ENCODE peak calls at places on chromosomes 5 and 9, in four cellular contexts. One of them, this sample, is unnamed.
A peak's percentile ranks its signal among the peaks of the same experiment; 100 is the strongest.

GRCh38 chr5:4108690-4109089 is 513.1 kb downstream of the IRX1 start:
- DNase-seq in PC-3: no peak
- DNase-seq in left ventricle myocardium inferior: no peak
- DNase-seq in CD8-positive, alpha-beta memory T cell: no peak
- DNase-seq in this sample: no peak

GRCh38 chr5:125485003-125485641 is 738.7 kb upstream of the ZNF608 start:
- DNase-seq in CD8-positive, alpha-beta memory T cell: no peak
- DNase-seq in left ventricle myocardium inferior: no peak
- DNase-seq in PC-3: peak; percentile 87
- DNase-seq in this sample: peak; percentile 38

GRCh38 chr9:33307067-33307466 is 16.8 kb downstream of the NFX1 start:
- DNase-seq in left ventricle myocardium inferior: no peak
- DNase-seq in PC-3: no peak
- DNase-seq in CD8-positive, alpha-beta memory T cell: no peak
- DNase-seq in this sample: no peak

GRCh38 chr9:31608413-31608812 is 776.0 kb upstream of the ACO1 start:
- DNase-seq in CD8-positive, alpha-beta memory T cell: no peak
- DNase-seq in PC-3: peak; percentile 12
- DNase-seq in left ventricle myocardium inferior: no peak
- DNase-seq in this sample: peak; percentile 19

GRCh38 chr5:74080157-74080556 is 454.2 kb downstream of the ARHGEF28 start:
- DNase-seq in CD8-positive, alpha-beta memory T cell: no peak
- DNase-seq in left ventricle myocardium inferior: no peak
- DNase-seq in PC-3: no peak
- DNase-seq in this sample: no peak

GRCh38 chr5:180557201-180557809 is 34.0 kb downstream of the SCGB3A1 start:
- DNase-seq in left ventricle myocardium inferior: no peak
- DNase-seq in CD8-positive, alpha-beta memory T cell: no peak
- DNase-seq in PC-3: peak; percentile 7
- DNase-seq in this sample: no peak

GRCh38 chr9:76893395-76893932 is 12.4 kb downstream of the PRUNE2 start:
- DNase-seq in left ventricle myocardium inferior: no peak
- DNase-seq in CD8-positive, alpha-beta memory T cell: no peak
- DNase-seq in PC-3: no peak
- DNase-seq in this sample: no peak

GRCh38 chr5:77398458-77398857 is 93.7 kb downstream of the WDR41 start:
- DNase-seq in left ventricle myocardium inferior: no peak
- DNase-seq in CD8-positive, alpha-beta memory T cell: no peak
- DNase-seq in PC-3: no peak
- DNase-seq in this sample: no peak

GRCh38 chr5:29005386-29005785 is 1967.0 kb upstream of the CDH9 start:
- DNase-seq in PC-3: peak; percentile 44
- DNase-seq in left ventricle myocardium inferior: no peak
- DNase-seq in CD8-positive, alpha-beta memory T cell: no peak
- DNase-seq in this sample: no peak

GRCh38 chr9:101536938-101537337 is 3.3 kb downstream of the RNF20 start:
- DNase-seq in PC-3: peak; percentile 17
- DNase-seq in CD8-positive, alpha-beta memory T cell: no peak
- DNase-seq in left ventricle myocardium inferior: no peak
- DNase-seq in this sample: peak; percentile 10

GRCh38 chr9:90851444-90851843 is 49.8 kb downstream of the SYK start:
- DNase-seq in left ventricle myocardium inferior: no peak
- DNase-seq in CD8-positive, alpha-beta memory T cell: no peak
- DNase-seq in PC-3: no peak
- DNase-seq in this sample: peak; percentile 83

GRCh38 chr5:128038641-128039040 is 44.9 kb upstream of the SLC12A2 start:
- DNase-seq in PC-3: peak; percentile 79
- DNase-seq in CD8-positive, alpha-beta memory T cell: no peak
- DNase-seq in left ventricle myocardium inferior: no peak
- DNase-seq in this sample: peak; percentile 77

GRCh38 chr9:81116340-81117207 is 572.8 kb downstream of the TLE1 start:
- DNase-seq in PC-3: peak; percentile 8
- DNase-seq in left ventricle myocardium inferior: no peak
- DNase-seq in CD8-positive, alpha-beta memory T cell: no peak
- DNase-seq in this sample: no peak

GRCh38 chr9:130373679-130374325 is 71.0 kb upstream of the ASS1 start:
- DNase-seq in CD8-positive, alpha-beta memory T cell: no peak
- DNase-seq in PC-3: no peak
- DNase-seq in left ventricle myocardium inferior: no peak
- DNase-seq in this sample: no peak

GRCh38 chr5:122846051-122846567 is 696 bp downstream of the SNX24 start:
- DNase-seq in CD8-positive, alpha-beta memory T cell: no peak
- DNase-seq in PC-3: peak; percentile 89
- DNase-seq in left ventricle myocardium inferior: no peak
- DNase-seq in this sample: peak; percentile 84

GRCh38 chr5:76638466-76638865 is 15.3 kb upstream of the F2RL2 start:
- DNase-seq in left ventricle myocardium inferior: no peak
- DNase-seq in PC-3: no peak
- DNase-seq in CD8-positive, alpha-beta memory T cell: no peak
- DNase-seq in this sample: no peak

GRCh38 chr9:15246688-15247087 is 60.3 kb downstream of the TTC39B start:
- DNase-seq in CD8-positive, alpha-beta memory T cell: no peak
- DNase-seq in left ventricle myocardium inferior: no peak
- DNase-seq in PC-3: peak; percentile 66
- DNase-seq in this sample: peak; percentile 59

GRCh38 chr5:58923355-58923754 is 340.5 kb downstream of the RAB3C start:
- DNase-seq in CD8-positive, alpha-beta memory T cell: no peak
- DNase-seq in PC-3: no peak
- DNase-seq in left ventricle myocardium inferior: no peak
- DNase-seq in this sample: no peak

GRCh38 chr5:161863259-161863658 is 15.3 kb downstream of the GABRA1 start:
- DNase-seq in left ventricle myocardium inferior: no peak
- DNase-seq in PC-3: no peak
- DNase-seq in CD8-positive, alpha-beta memory T cell: no peak
- DNase-seq in this sample: no peak

GRCh38 chr9:84136119-84136868 is 155.7 kb downstream of the RMI1 start:
- DNase-seq in PC-3: peak; percentile 72
- DNase-seq in CD8-positive, alpha-beta memory T cell: no peak
- DNase-seq in left ventricle myocardium inferior: no peak
- DNase-seq in this sample: no peak

GRCh38 chr9:114742947-114743346 is 61.0 kb upstream of the TEX48 start:
- DNase-seq in CD8-positive, alpha-beta memory T cell: no peak
- DNase-seq in left ventricle myocardium inferior: no peak
- DNase-seq in PC-3: peak; percentile 61
- DNase-seq in this sample: no peak

GRCh38 chr9:114745879-114746550 is 59.8 kb downstream of the TNFSF15 start:
- DNase-seq in CD8-positive, alpha-beta memory T cell: no peak
- DNase-seq in left ventricle myocardium inferior: no peak
- DNase-seq in PC-3: no peak
- DNase-seq in this sample: no peak

GRCh38 chr9:114746591-114746990 is 59.2 kb downstream of the TNFSF15 start:
- DNase-seq in PC-3: no peak
- DNase-seq in CD8-positive, alpha-beta memory T cell: no peak
- DNase-seq in left ventricle myocardium inferior: no peak
- DNase-seq in this sample: no peak

GRCh38 chr9:114743446-114743845 is 61.5 kb upstream of the TEX48 start:
- DNase-seq in PC-3: no peak
- DNase-seq in CD8-positive, alpha-beta memory T cell: no peak
- DNase-seq in left ventricle myocardium inferior: no peak
- DNase-seq in this sample: no peak

DNA sequence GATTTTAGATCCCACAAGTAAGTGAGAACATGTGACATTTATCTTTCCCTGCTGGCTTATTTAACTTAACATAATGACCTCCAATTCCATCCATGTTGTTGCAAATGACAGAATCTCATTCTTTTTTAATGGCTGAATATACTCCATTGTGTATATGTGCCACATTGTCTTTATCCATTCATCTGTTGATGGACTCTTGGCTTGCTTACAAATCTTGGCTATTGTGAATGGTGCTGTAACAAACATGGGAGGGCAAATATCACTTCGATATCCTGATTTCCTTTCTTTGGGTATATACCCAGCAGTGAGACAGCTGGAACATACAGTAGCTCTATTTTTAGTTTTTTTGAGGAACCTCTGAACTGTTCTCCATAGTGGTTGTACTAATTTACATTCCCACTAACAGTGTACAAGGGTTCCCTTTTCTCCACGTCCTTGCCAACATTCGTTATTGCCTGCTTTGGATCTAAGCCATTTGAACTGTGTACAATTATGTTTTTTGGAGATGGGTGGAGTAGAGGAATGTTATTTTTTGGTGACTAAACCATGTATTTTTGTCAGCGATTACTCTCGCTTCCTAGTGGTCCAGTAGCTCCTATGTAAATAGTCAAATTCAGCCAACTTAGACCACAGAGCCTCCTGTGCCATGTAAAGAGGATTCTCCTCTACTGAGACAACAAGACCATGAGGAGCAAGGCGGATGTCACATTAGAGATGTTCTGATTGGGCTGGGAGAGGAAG is 60.6 kb downstream of the TNFSF15 start:
- DNase-seq in PC-3: peak; percentile 83
- DNase-seq in CD8-positive, alpha-beta memory T cell: no peak
- DNase-seq in left ventricle myocardium inferior: no peak
- DNase-seq in this sample: peak; percentile 29
- H3K27ac ChIP-seq in PC-3: peak overlapping the region; percentile 50
- H3K27ac ChIP-seq in CD8-positive, alpha-beta memory T cell: no peak overlapping the region
- H3K27ac ChIP-seq in left ventricle myocardium inferior: no peak overlapping the region
- H3K27ac ChIP-seq in this sample: no peak overlapping the region

GRCh38 chr9:128895556-128895955 is 13.6 kb downstream of the LRRC8A start:
- DNase-seq in CD8-positive, alpha-beta memory T cell: no peak
- DNase-seq in PC-3: no peak
- DNase-seq in left ventricle myocardium inferior: no peak
- DNase-seq in this sample: peak; percentile 27

GRCh38 chr9:128892223-128892892 is 10.4 kb downstream of the LRRC8A start:
- DNase-seq in PC-3: peak; percentile 89
- DNase-seq in CD8-positive, alpha-beta memory T cell: no peak
- DNase-seq in left ventricle myocardium inferior: peak; percentile 88
- DNase-seq in this sample: peak; percentile 99

GRCh38 chr9:128893354-128893753 is 11.4 kb downstream of the LRRC8A start:
- DNase-seq in PC-3: no peak
- DNase-seq in CD8-positive, alpha-beta memory T cell: no peak
- DNase-seq in left ventricle myocardium inferior: no peak
- DNase-seq in this sample: peak; percentile 15

GRCh38 chr9:128891354-128892222 is 9.7 kb downstream of the LRRC8A start:
- DNase-seq in left ventricle myocardium inferior: no peak
- DNase-seq in CD8-positive, alpha-beta memory T cell: no peak
- DNase-seq in PC-3: no peak
- DNase-seq in this sample: peak; percentile 45

DNA sequence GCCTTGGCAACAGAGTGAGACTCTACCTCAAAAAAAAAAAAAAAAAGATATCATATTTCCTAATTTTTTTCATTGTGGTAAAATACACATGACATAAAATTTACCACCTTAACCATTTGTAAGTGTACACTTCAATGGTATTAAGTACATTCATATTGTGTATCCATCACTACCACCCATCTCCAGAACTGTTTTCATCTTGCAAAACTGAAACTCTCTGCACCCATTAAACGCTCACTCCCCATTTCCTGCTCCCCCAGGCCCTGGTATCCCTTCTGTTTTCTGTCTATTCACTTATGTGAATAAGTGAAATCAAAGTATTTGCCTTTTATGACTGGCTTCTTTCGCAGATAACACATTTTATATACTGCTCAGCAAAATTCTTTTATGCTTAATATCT is 12.8 kb downstream of the LRRC8A start:
- DNase-seq in left ventricle myocardium inferior: no peak
- DNase-seq in PC-3: no peak
- DNase-seq in CD8-positive, alpha-beta memory T cell: no peak
- DNase-seq in this sample: no peak
- H3K4me1 ChIP-seq in left ventricle myocardium inferior: peaks cover 75% of the 10 kb centered on the region
- H3K4me1 ChIP-seq in PC-3: peaks cover 28% of the 10 kb centered on the region
- H3K4me1 ChIP-seq in CD8-positive, alpha-beta memory T cell: peaks cover 85% of the 10 kb centered on the region
- H3K4me1 ChIP-seq in this sample: peaks cover 31% of the 10 kb centered on the region

GRCh38 chr5:56323505-56323904 is 90.4 kb upstream of the ANKRD55 start:
- DNase-seq in CD8-positive, alpha-beta memory T cell: no peak
- DNase-seq in left ventricle myocardium inferior: no peak
- DNase-seq in PC-3: peak; percentile 32
- DNase-seq in this sample: peak; percentile 82
- H3K27ac ChIP-seq in CD8-positive, alpha-beta memory T cell: no peak overlapping the region
- H3K27ac ChIP-seq in left ventricle myocardium inferior: no peak overlapping the region
- H3K27ac ChIP-seq in PC-3: no peak overlapping the region
- H3K27ac ChIP-seq in this sample: no peak overlapping the region

DNA sequence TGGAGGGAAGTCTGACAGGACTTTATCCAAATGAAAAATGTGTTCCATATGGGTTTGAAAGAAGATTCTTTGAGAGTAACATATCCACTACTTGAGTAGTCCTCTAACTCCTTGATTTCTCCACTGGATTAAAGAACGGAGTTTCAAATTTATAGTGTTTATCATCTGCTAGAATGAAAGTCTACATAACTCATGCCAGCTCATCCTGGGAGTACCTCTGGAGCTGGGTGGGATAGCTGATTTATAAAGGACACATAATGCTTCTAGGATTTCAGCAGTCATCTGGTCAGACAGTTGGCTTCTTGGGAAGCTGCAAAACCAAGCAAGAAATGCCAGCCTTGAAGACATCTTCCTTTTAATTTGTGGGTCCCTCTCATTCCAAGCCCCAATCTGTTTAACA is 3.1 kb downstream of the GALNT10 start:
- DNase-seq in PC-3: peak; percentile 41
- DNase-seq in CD8-positive, alpha-beta memory T cell: no peak
- DNase-seq in left ventricle myocardium inferior: no peak
- DNase-seq in this sample: peak; percentile 64
- H3K4me1 ChIP-seq in PC-3: peaks cover 68% of the 10 kb centered on the region
- H3K4me1 ChIP-seq in CD8-positive, alpha-beta memory T cell: peaks cover 54% of the 10 kb centered on the region
- H3K4me1 ChIP-seq in left ventricle myocardium inferior: peaks cover 77% of the 10 kb centered on the region
- H3K4me1 ChIP-seq in this sample: peaks cover 62% of the 10 kb centered on the region

GRCh38 chr9:95876595-95876994 is 1.1 kb downstream of the ERCC6L2 start:
- DNase-seq in PC-3: peak; percentile 25
- DNase-seq in CD8-positive, alpha-beta memory T cell: no peak
- DNase-seq in left ventricle myocardium inferior: no peak
- DNase-seq in this sample: no peak

GRCh38 chr9:95880011-95880690 is 4.7 kb downstream of the ERCC6L2 start:
- DNase-seq in CD8-positive, alpha-beta memory T cell: peak; percentile 69
- DNase-seq in left ventricle myocardium inferior: no peak
- DNase-seq in PC-3: peak; percentile 62
- DNase-seq in this sample: peak; percentile 73

GRCh38 chr9:95877984-95878383 is 2.5 kb downstream of the ERCC6L2 start:
- DNase-seq in left ventricle myocardium inferior: no peak
- DNase-seq in CD8-positive, alpha-beta memory T cell: no peak
- DNase-seq in PC-3: no peak
- DNase-seq in this sample: no peak

GRCh38 chr9:95876138-95876444 is 600 bp downstream of the ERCC6L2 start:
- DNase-seq in PC-3: no peak
- DNase-seq in CD8-positive, alpha-beta memory T cell: no peak
- DNase-seq in left ventricle myocardium inferior: no peak
- DNase-seq in this sample: no peak

GRCh38 chr9:95879591-95879990 is 4.1 kb downstream of the ERCC6L2 start:
- DNase-seq in CD8-positive, alpha-beta memory T cell: no peak
- DNase-seq in left ventricle myocardium inferior: no peak
- DNase-seq in PC-3: no peak
- DNase-seq in this sample: no peak
- H3K27ac ChIP-seq in CD8-positive, alpha-beta memory T cell: no peak overlapping the region
- H3K27ac ChIP-seq in left ventricle myocardium inferior: no peak overlapping the region
- H3K27ac ChIP-seq in PC-3: peak overlapping the region; percentile 62
- H3K27ac ChIP-seq in this sample: peak overlapping the region; percentile 60

DNA sequence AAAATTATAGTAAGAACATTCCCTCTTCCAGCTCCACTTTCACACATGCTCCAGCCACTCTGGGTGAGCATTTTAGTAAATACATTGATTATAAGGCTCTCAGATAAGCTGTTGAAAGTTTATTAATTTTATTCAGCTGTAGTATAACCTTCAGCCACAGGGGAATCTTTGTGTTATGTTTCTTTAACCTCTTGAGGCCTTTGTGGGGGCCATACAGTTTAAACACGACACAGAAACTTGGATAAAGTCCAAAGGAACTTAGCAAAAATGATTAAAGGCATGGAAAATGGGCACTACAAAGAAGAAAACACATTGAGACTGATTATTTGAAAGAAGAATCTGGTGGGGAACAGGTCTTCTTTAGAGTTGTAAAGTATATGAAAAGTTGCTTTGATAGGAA is 70.2 kb downstream of the AOPEP start:
- DNase-seq in CD8-positive, alpha-beta memory T cell: no peak
- DNase-seq in left ventricle myocardium inferior: no peak
- DNase-seq in PC-3: no peak
- DNase-seq in this sample: no peak
- H3K4me1 ChIP-seq in CD8-positive, alpha-beta memory T cell: no peaks in the 10 kb centered on the region
- H3K4me1 ChIP-seq in left ventricle myocardium inferior: peaks cover 31% of the 10 kb centered on the region
- H3K4me1 ChIP-seq in PC-3: peaks cover 14% of the 10 kb centered on the region
- H3K4me1 ChIP-seq in this sample: peaks cover 41% of the 10 kb centered on the region

This sample was measured in osteoblast.